ENCODE peak calls at places on chromosomes 7 and 10, in ten cellular contexts. One of them, this sample, is unnamed. For H3K9me3, the result is how much of the 10 kb centered on the place peaks cover.

GRCh38 chr7:108497082-108497725 is 28.7 kb downstream of the PNPLA8 start:
- DNase-seq in ovary: no peak
- DNase-seq in CD8-positive, alpha-beta T cell: peak
- DNase-seq in transverse colon: peak
- DNase-seq in tibial nerve: peak
- DNase-seq in uterus: no peak
- DNase-seq in T-helper 17 cell: peak
- DNase-seq in K562: peak
- DNase-seq in right lobe of liver: no peak
- DNase-seq in heart right ventricle: no peak
- DNase-seq in this sample: peak

GRCh38 chr10:43295436-43295835 is 28.6 kb upstream of the RASGEF1A start:
- DNase-seq in ovary: no peak
- DNase-seq in CD8-positive, alpha-beta T cell: no peak
- DNase-seq in transverse colon: no peak
- DNase-seq in tibial nerve: no peak
- DNase-seq in uterus: no peak
- DNase-seq in T-helper 17 cell: no peak
- DNase-seq in K562: no peak
- DNase-seq in right lobe of liver: no peak
- DNase-seq in heart right ventricle: no peak
- DNase-seq in this sample: peak

GRCh38 chr10:77881222-77881621 is 45.3 kb downstream of the DLG5 start:
- DNase-seq in ovary: no peak
- DNase-seq in CD8-positive, alpha-beta T cell: no peak
- DNase-seq in transverse colon: no peak
- DNase-seq in tibial nerve: no peak
- DNase-seq in uterus: no peak
- DNase-seq in T-helper 17 cell: no peak
- DNase-seq in K562: no peak
- DNase-seq in right lobe of liver: no peak
- DNase-seq in heart right ventricle: no peak
- DNase-seq in this sample: no peak

GRCh38 chr10:47299989-47300931 is at the start of gene GDF10:
- DNase-seq in ovary: peak
- DNase-seq in CD8-positive, alpha-beta T cell: no peak
- DNase-seq in transverse colon: no peak
- DNase-seq in tibial nerve: no peak
- DNase-seq in uterus: no peak
- DNase-seq in T-helper 17 cell: no peak
- DNase-seq in K562: no peak
- DNase-seq in right lobe of liver: no peak
- DNase-seq in heart right ventricle: no peak
- DNase-seq in this sample: peak

GRCh38 chr10:59894114-59894513 is 12.2 kb downstream of the CCDC6 start:
- DNase-seq in ovary: peak
- DNase-seq in CD8-positive, alpha-beta T cell: no peak
- DNase-seq in transverse colon: peak
- DNase-seq in tibial nerve: no peak
- DNase-seq in uterus: peak
- DNase-seq in T-helper 17 cell: no peak
- DNase-seq in K562: no peak
- DNase-seq in right lobe of liver: no peak
- DNase-seq in heart right ventricle: peak
- DNase-seq in this sample: peak

GRCh38 chr10:16652154-16652553 is 130.5 kb upstream of the C1QL3 start:
- DNase-seq in ovary: no peak
- DNase-seq in CD8-positive, alpha-beta T cell: no peak
- DNase-seq in transverse colon: no peak
- DNase-seq in tibial nerve: no peak
- DNase-seq in uterus: no peak
- DNase-seq in T-helper 17 cell: no peak
- DNase-seq in K562: no peak
- DNase-seq in right lobe of liver: no peak
- DNase-seq in heart right ventricle: no peak
- DNase-seq in this sample: no peak

GRCh38 chr10:17665742-17666141 is 21.8 kb downstream of the STAM start:
- DNase-seq in ovary: no peak
- DNase-seq in CD8-positive, alpha-beta T cell: no peak
- DNase-seq in transverse colon: no peak
- DNase-seq in tibial nerve: no peak
- DNase-seq in uterus: no peak
- DNase-seq in T-helper 17 cell: no peak
- DNase-seq in K562: no peak
- DNase-seq in right lobe of liver: no peak
- DNase-seq in heart right ventricle: no peak
- DNase-seq in this sample: no peak

GRCh38 chr10:100998183-100998990 is 1.2 kb upstream of the LZTS2 start:
- DNase-seq in ovary: peak
- DNase-seq in CD8-positive, alpha-beta T cell: peak
- DNase-seq in transverse colon: peak
- DNase-seq in tibial nerve: peak
- DNase-seq in uterus: peak
- DNase-seq in T-helper 17 cell: peak
- DNase-seq in K562: peak
- DNase-seq in right lobe of liver: peak
- DNase-seq in heart right ventricle: peak
- DNase-seq in this sample: peak

DNA sequence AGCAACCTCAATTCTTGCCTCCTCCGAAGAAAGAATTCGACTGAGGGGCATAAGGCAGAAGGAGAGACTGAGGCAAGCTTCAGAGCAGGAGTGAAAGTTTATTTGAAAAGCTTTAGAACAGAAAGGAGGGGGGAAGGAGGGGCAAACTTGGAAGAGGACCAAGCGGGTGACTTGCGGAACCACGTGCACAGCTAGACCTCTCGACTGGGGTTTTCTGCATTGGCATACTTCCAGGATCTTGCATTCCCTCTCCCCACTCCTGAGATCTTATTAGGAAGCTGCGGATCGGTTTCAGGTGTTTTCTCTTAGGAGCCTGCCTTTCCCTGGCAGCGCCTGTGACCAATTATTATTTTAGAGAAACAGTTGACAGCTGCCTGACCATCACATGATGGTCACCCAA is 20.3 kb upstream of the CPXM2 start:
- DNase-seq in ovary: no peak
- DNase-seq in CD8-positive, alpha-beta T cell: no peak
- DNase-seq in transverse colon: no peak
- DNase-seq in tibial nerve: no peak
- DNase-seq in uterus: no peak
- DNase-seq in T-helper 17 cell: no peak
- DNase-seq in K562: no peak
- DNase-seq in right lobe of liver: no peak
- DNase-seq in heart right ventricle: no peak
- DNase-seq in this sample: no peak
- H3K9me3 ChIP-seq in ovary: under half
- H3K9me3 ChIP-seq in CD8-positive, alpha-beta T cell: under half
- H3K9me3 ChIP-seq in transverse colon: under half
- H3K9me3 ChIP-seq in tibial nerve: under half
- H3K9me3 ChIP-seq in uterus: under half
- H3K9me3 ChIP-seq in T-helper 17 cell: under half
- H3K9me3 ChIP-seq in K562: under half
- H3K9me3 ChIP-seq in right lobe of liver: under half
- H3K9me3 ChIP-seq in heart right ventricle: under half
- H3K9me3 ChIP-seq in this sample: under half

GRCh38 chr10:128318868-128319267 is 192.6 kb upstream of the MKI67 start:
- DNase-seq in ovary: no peak
- DNase-seq in CD8-positive, alpha-beta T cell: no peak
- DNase-seq in transverse colon: no peak
- DNase-seq in tibial nerve: no peak
- DNase-seq in uterus: no peak
- DNase-seq in T-helper 17 cell: no peak
- DNase-seq in K562: no peak
- DNase-seq in right lobe of liver: no peak
- DNase-seq in heart right ventricle: no peak
- DNase-seq in this sample: no peak
- H3K9me3 ChIP-seq in ovary: under half
- H3K9me3 ChIP-seq in CD8-positive, alpha-beta T cell: under half
- H3K9me3 ChIP-seq in transverse colon: under half
- H3K9me3 ChIP-seq in tibial nerve: under half
- H3K9me3 ChIP-seq in uterus: under half
- H3K9me3 ChIP-seq in T-helper 17 cell: under half
- H3K9me3 ChIP-seq in K562: under half
- H3K9me3 ChIP-seq in right lobe of liver: under half
- H3K9me3 ChIP-seq in heart right ventricle: under half
- H3K9me3 ChIP-seq in this sample: under half

GRCh38 chr10:127736222-127736914 is 617 bp upstream of the FOXI2 start:
- DNase-seq in ovary: no peak
- DNase-seq in CD8-positive, alpha-beta T cell: no peak
- DNase-seq in transverse colon: no peak
- DNase-seq in tibial nerve: no peak
- DNase-seq in uterus: no peak
- DNase-seq in T-helper 17 cell: no peak
- DNase-seq in K562: no peak
- DNase-seq in right lobe of liver: no peak
- DNase-seq in heart right ventricle: no peak
- DNase-seq in this sample: no peak

GRCh38 chr10:127738512-127739424 is 1.8 kb downstream of the FOXI2 start:
- DNase-seq in ovary: no peak
- DNase-seq in CD8-positive, alpha-beta T cell: no peak
- DNase-seq in transverse colon: no peak
- DNase-seq in tibial nerve: no peak
- DNase-seq in uterus: no peak
- DNase-seq in T-helper 17 cell: no peak
- DNase-seq in K562: no peak
- DNase-seq in right lobe of liver: no peak
- DNase-seq in heart right ventricle: no peak
- DNase-seq in this sample: no peak

GRCh38 chr10:127735723-127736221 is 1.2 kb upstream of the FOXI2 start:
- DNase-seq in ovary: no peak
- DNase-seq in CD8-positive, alpha-beta T cell: no peak
- DNase-seq in transverse colon: no peak
- DNase-seq in tibial nerve: no peak
- DNase-seq in uterus: no peak
- DNase-seq in T-helper 17 cell: no peak
- DNase-seq in K562: no peak
- DNase-seq in right lobe of liver: no peak
- DNase-seq in heart right ventricle: no peak
- DNase-seq in this sample: no peak

GRCh38 chr10:127736915-127737562 is at the start of gene FOXI2:
- DNase-seq in ovary: no peak
- DNase-seq in CD8-positive, alpha-beta T cell: no peak
- DNase-seq in transverse colon: no peak
- DNase-seq in tibial nerve: no peak
- DNase-seq in uterus: no peak
- DNase-seq in T-helper 17 cell: no peak
- DNase-seq in K562: no peak
- DNase-seq in right lobe of liver: no peak
- DNase-seq in heart right ventricle: no peak
- DNase-seq in this sample: no peak

DNA sequence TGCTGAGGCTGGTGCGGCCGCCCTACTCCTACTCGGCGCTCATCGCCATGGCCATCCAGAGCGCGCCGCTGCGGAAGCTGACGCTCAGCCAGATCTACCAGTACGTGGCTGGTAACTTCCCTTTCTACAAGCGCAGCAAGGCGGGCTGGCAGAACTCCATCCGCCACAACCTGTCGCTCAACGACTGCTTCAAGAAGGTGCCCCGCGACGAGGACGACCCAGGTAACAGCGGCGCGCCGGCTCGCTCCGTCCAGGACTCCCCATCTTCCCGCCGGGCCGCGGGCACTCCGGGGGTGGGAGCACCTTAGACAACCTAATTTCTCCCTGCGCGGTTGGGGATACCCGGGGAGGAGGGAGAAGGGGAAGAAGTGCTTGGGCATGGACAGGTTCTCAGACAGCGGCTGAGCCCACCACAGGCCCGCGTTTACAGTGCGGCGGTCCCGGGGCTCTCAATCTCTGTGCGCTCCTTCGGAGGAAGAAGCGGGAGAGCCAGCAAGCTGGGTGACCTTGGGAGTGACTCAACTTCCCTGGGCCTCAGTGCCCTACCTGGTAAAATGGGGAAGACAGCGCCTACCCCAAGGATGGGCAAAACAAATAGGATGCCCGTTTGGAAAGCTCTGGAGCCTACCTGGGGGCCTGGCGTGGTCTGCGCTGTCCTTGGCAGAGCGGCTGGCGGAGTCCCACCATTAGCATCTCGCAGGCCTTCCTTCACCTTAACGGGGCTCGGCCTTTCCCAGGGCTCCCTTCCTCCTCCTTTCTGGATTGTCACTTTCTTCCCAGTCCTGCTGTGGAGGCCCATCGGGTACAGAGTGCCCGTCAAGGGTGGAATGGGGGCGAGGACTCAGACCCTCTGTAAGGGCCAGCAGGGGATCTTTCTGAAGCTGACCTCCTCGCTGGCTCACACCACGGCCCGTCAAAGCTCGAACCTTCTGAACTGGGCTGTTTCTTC is 852 bp downstream of the FOXI2 start:
- DNase-seq in ovary: no peak
- DNase-seq in CD8-positive, alpha-beta T cell: no peak
- DNase-seq in transverse colon: no peak
- DNase-seq in tibial nerve: no peak
- DNase-seq in uterus: no peak
- DNase-seq in T-helper 17 cell: no peak
- DNase-seq in K562: no peak
- DNase-seq in right lobe of liver: no peak
- DNase-seq in heart right ventricle: no peak
- DNase-seq in this sample: no peak
- H3K9me3 ChIP-seq in ovary: under half
- H3K9me3 ChIP-seq in CD8-positive, alpha-beta T cell: under half
- H3K9me3 ChIP-seq in transverse colon: under half
- H3K9me3 ChIP-seq in tibial nerve: under half
- H3K9me3 ChIP-seq in uterus: under half
- H3K9me3 ChIP-seq in T-helper 17 cell: under half
- H3K9me3 ChIP-seq in K562: under half
- H3K9me3 ChIP-seq in right lobe of liver: under half
- H3K9me3 ChIP-seq in heart right ventricle: under half
- H3K9me3 ChIP-seq in this sample: under half

GRCh38 chr10:133565441-133566294 is at the start of gene SYCE1:
- DNase-seq in ovary: peak
- DNase-seq in CD8-positive, alpha-beta T cell: no peak
- DNase-seq in transverse colon: no peak
- DNase-seq in tibial nerve: peak
- DNase-seq in uterus: peak
- DNase-seq in T-helper 17 cell: no peak
- DNase-seq in K562: peak
- DNase-seq in right lobe of liver: peak
- DNase-seq in heart right ventricle: peak
- DNase-seq in this sample: no peak

GRCh38 chr10:133567609-133568286 is 2.4 kb upstream of the SYCE1 start:
- DNase-seq in ovary: no peak
- DNase-seq in CD8-positive, alpha-beta T cell: no peak
- DNase-seq in transverse colon: no peak
- DNase-seq in tibial nerve: no peak
- DNase-seq in uterus: no peak
- DNase-seq in T-helper 17 cell: no peak
- DNase-seq in K562: no peak
- DNase-seq in right lobe of liver: no peak
- DNase-seq in heart right ventricle: no peak
- DNase-seq in this sample: no peak

GRCh38 chr10:133564816-133565215 is 567 bp downstream of the SYCE1 start:
- DNase-seq in ovary: no peak
- DNase-seq in CD8-positive, alpha-beta T cell: no peak
- DNase-seq in transverse colon: no peak
- DNase-seq in tibial nerve: no peak
- DNase-seq in uterus: no peak
- DNase-seq in T-helper 17 cell: no peak
- DNase-seq in K562: no peak
- DNase-seq in right lobe of liver: no peak
- DNase-seq in heart right ventricle: no peak
- DNase-seq in this sample: no peak

GRCh38 chr10:133567119-133567518 is 1.7 kb upstream of the SYCE1 start:
- DNase-seq in ovary: no peak
- DNase-seq in CD8-positive, alpha-beta T cell: no peak
- DNase-seq in transverse colon: no peak
- DNase-seq in tibial nerve: no peak
- DNase-seq in uterus: no peak
- DNase-seq in T-helper 17 cell: no peak
- DNase-seq in K562: no peak
- DNase-seq in right lobe of liver: no peak
- DNase-seq in heart right ventricle: no peak
- DNase-seq in this sample: no peak

DNA sequence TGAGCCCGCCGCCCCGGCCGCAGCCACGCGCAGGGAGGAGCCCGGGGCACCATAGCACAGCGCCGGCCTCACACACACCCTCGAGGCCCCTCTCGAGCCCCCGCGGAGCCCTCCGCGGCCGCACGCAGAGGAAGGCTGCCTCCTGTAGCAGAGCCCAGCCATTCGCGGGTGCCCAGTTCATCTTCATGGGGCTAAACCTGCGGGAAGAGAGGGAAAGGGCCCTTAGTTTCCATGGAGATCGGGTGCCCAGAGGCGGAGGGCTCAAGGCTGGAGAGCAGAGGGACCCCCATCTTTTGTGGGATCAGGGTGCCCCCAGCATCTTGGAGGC is 2.9 kb upstream of the SYCE1 start:
- DNase-seq in ovary: no peak
- DNase-seq in CD8-positive, alpha-beta T cell: no peak
- DNase-seq in transverse colon: no peak
- DNase-seq in tibial nerve: no peak
- DNase-seq in uterus: no peak
- DNase-seq in T-helper 17 cell: no peak
- DNase-seq in K562: no peak
- DNase-seq in right lobe of liver: no peak
- DNase-seq in heart right ventricle: no peak
- DNase-seq in this sample: no peak
- H3K9me3 ChIP-seq in ovary: under half
- H3K9me3 ChIP-seq in CD8-positive, alpha-beta T cell: under half
- H3K9me3 ChIP-seq in transverse colon: under half
- H3K9me3 ChIP-seq in tibial nerve: under half
- H3K9me3 ChIP-seq in uterus: under half
- H3K9me3 ChIP-seq in T-helper 17 cell: under half
- H3K9me3 ChIP-seq in K562: under half
- H3K9me3 ChIP-seq in right lobe of liver: under half
- H3K9me3 ChIP-seq in heart right ventricle: under half
- H3K9me3 ChIP-seq in this sample: under half

This sample was measured in cardiac muscle cell.